ENCODE peak calls at places on chromosomes 12 and 14, in four cellular contexts. A is B cell, G is colonic mucosa, V is tibial nerve. Y is an unnamed sample.

GRCh38 chr14:34775922-34776321 is 61.5 kb upstream of the CFL2 start:
- DNase-seq in A (no peak), G (no peak), V (no peak), Y (no peak)

GRCh38 chr14:24481622-24482324 is 26.3 kb downstream of the CMA1 start:
- DNase-seq in A (peak), G (peak), V (no peak), Y (no peak)

GRCh38 chr14:21496453-21496852 is 14.7 kb downstream of the METTL3 start:
- DNase-seq in A (no peak), G (no peak), V (no peak), Y (no peak)

GRCh38 chr14:76268013-76268376 is 107.9 kb upstream of the ESRRB start:
- DNase-seq in A (no peak), G (no peak), V (no peak), Y (no peak)

GRCh38 chr14:95220663-95221231 is 63.4 kb upstream of the DICER1 start:
- DNase-seq in A (no peak), G (no peak), V (no peak), Y (no peak)

GRCh38 chr12:109844091-109844490 is 10.9 kb upstream of the TRPV4 start:
- DNase-seq in A (no peak), G (no peak), V (no peak), Y (no peak)

GRCh38 chr12:481422-481821 is 21.7 kb downstream of the B4GALNT3 start:
- DNase-seq in A (no peak), G (no peak), V (no peak), Y (no peak)

GRCh38 chr12:53504004-53504920 is 3.0 kb downstream of the NPFF start:
- DNase-seq in A (no peak), G (no peak), V (no peak), Y (no peak)

GRCh38 chr12:45646851-45647581 is 82.5 kb upstream of the ARID2 start:
- DNase-seq in A (no peak), G (no peak), V (no peak), Y (no peak)

GRCh38 chr12:21438643-21439042 is 1.2 kb downstream of the PYROXD1 start:
- DNase-seq in A (no peak), G (no peak), V (no peak), Y (no peak)

GRCh38 chr14:79580908-79581307 is 630.4 kb downstream of the DIO2 start:
- DNase-seq in A (no peak), G (no peak), V (no peak), Y (no peak)

GRCh38 chr12:23756416-23756815 is 193.1 kb downstream of the SOX5 start:
- DNase-seq in A (no peak), G (no peak), V (no peak), Y (no peak)

GRCh38 chr12:58034311-58034710 is 92.9 kb downstream of the ATP23 start:
- DNase-seq in A (no peak), G (no peak), V (no peak), Y (no peak)

GRCh38 chr14:58687232-58687795 is 49.6 kb downstream of the DACT1 start:
- DNase-seq in A (no peak), G (no peak), V (no peak), Y (no peak)

GRCh38 chr14:50344116-50344775 is 32.1 kb downstream of the DMAC2L start:
- DNase-seq in A (no peak), G (no peak), V (no peak), Y (no peak)

GRCh38 chr14:64338616-64339316 is 44.6 kb upstream of the ESR2 start:
- DNase-seq in A (peak), G (peak), V (peak), Y (peak)

GRCh38 chr14:57268161-57269067 is at the start of the genes AP5M1 and EXOC5:
- DNase-seq in A (peak), G (peak), V (peak), Y (peak)
- TF ChIP-seq CTCF in A (no peak), G (no peak), V (no peak), Y (no peak)

GRCh38 chr14:101687756-101688546 is 73.6 kb upstream of the PPP2R5C start:
- DNase-seq in A (no peak), G (no peak), V (no peak), Y (no peak)

GRCh38 chr14:101681795-101682194 is 79.7 kb upstream of the PPP2R5C start:
- DNase-seq in A (no peak), G (no peak), V (no peak), Y (no peak)

GRCh38 chr14:101689039-101689501 is 72.4 kb upstream of the PPP2R5C start:
- DNase-seq in A (no peak), G (no peak), V (no peak), Y (no peak)

DNA sequence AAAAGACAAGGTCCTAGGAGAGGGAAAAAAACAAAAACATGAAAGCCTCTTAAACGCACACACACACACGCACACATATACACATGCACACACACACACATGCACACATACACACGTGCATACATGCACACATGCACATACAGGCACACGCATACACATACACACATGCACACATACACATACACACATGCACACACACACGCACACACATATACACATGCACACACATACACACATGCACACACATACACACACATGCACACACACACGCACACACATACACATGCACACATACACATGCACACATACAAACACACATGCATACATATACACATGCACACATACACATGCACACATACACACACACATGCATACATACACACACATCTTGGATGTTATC is 78.1 kb upstream of the PPP2R5C start:
- DNase-seq in A (no peak), G (no peak), V (no peak), Y (no peak)
- TF ChIP-seq CTCF in A (no peak), G (no peak), V (no peak), Y (no peak)

DNA sequence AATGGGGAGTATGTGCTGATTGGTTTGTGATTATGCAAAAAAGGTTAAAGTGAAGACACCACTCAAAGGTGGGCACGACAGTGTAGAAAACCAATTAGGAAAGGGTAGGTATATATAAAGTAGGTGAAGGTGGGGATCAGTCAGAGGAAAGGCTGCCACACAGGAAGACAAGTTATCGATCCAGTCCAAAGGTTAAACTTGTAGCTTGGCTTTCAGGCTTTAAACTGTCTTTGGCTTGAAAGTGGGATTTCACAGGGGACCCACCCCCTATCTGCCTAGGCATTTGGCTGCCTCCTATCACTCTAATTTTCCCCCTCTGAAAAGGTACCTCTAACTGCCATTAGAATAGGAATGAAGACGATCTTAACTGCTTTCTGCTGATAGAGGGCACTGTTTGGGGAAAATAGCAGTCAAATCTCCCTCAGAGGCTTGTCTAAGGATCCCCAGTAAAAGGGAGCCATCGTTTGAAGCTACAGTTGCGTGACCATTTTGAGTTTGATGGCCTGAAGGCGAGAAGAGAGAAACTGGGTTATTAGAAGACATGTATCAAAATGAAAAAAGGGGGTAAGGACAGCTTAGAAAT is 250.2 kb downstream of the GPHN start:
- DNase-seq in A (no peak), G (no peak), V (no peak), Y (no peak)
- TF ChIP-seq CTCF in A (no peak), G (no peak), V (no peak), Y (no peak)

GRCh38 chr12:121799175-121799841 is 4.5 kb upstream of the SETD1B start:
- DNase-seq in A (peak), G (peak), V (peak), Y (no peak)
- TF ChIP-seq CTCF in A (no peak), G (no peak), V (peak), Y (no peak)

GRCh38 chr12:89706551-89707348 is 1.9 kb downstream of the ATP2B1 start:
- DNase-seq in A (no peak), G (peak), V (no peak), Y (no peak)

GRCh38 chr12:89707992-89708792 is 446 bp downstream of the ATP2B1 start:
- DNase-seq in A (peak), G (peak), V (peak), Y (no peak)

GRCh38 chr12:89708793-89709156 is at the start of gene ATP2B1:
- DNase-seq in A (peak), G (peak), V (peak), Y (peak)

GRCh38 chr12:89709157-89709993 is 737 bp upstream of the ATP2B1 start:
- DNase-seq in A (peak), G (peak), V (peak), Y (peak)

DNA sequence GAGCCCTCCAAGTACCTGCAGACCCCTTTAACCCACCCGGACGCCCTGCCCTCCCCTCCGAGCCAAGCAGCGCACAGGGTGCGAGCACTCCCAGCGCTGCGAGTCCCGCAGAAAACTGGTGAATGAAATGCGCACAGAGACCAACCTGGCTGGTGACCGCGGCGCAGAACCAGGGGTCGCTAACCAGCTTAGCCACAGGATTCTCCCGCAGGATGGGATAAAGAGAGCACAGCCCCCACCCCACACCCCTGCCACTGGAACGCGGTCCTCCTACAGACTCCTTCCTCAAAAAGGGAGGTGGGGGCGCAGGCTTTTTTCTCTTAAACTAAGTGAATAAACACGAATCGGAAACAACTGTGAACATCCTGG is 1.0 kb downstream of the ATP2B1 start:
- DNase-seq in A (peak), G (peak), V (no peak), Y (no peak)
- TF ChIP-seq CTCF in A (no peak), G (no peak), V (no peak), Y (no peak)